ENCODE peak calls at places on chromosomes 6 and 20, in six cellular contexts. X is SHP77 treated with DMSO at 0.1 percent for 48 hours; L is activated T-cell treated with anti-CD3 and anti-CD28 coated beads, Interleukin-2, amount 50 U/mL, for 4 hours; P is PC-3; C is foreskin fibroblast; K is NCI-H1417. G is an unnamed sample.

GRCh38 chr6:108127826-108128225 is 38.0 kb upstream of the NR2E1 start:
- DNase-seq in X (peak; percentile 11), L (no peak), P (peak; percentile 87), C (no peak), K (no peak), G (no peak)

GRCh38 chr20:17619351-17620093 is 49.6 kb downstream of the DSTN start:
- DNase-seq in X (no peak), L (no peak), P (no peak), C (no peak), K (no peak), G (no peak)

GRCh38 chr6:151681426-151682059 is 125.9 kb upstream of the ESR1 start:
- DNase-seq in X (no peak), L (no peak), P (no peak), C (peak; percentile 34), K (no peak), G (no peak)

GRCh38 chr6:125906158-125906998 is 50.2 kb upstream of the HINT3 start:
- DNase-seq in X (no peak), L (peak; percentile 47), P (peak; percentile 41), C (no peak), K (no peak), G (peak; percentile 41)

GRCh38 chr20:48015943-48016723 is 230.9 kb upstream of the SULF2 start:
- DNase-seq in X (no peak), L (no peak), P (peak; percentile 77), C (no peak), K (no peak), G (no peak)

GRCh38 chr6:27753668-27754407 is 158.4 kb downstream of the OR2B2 start:
- DNase-seq in X (peak; percentile 88), L (peak; percentile 71), P (peak; percentile 92), C (peak; percentile 80), K (peak; percentile 75), G (peak; percentile 71)

GRCh38 chr6:52307900-52308372 is 23.4 kb upstream of the MCM3 start:
- DNase-seq in X (no peak), L (no peak), P (no peak), C (no peak), K (no peak), G (no peak)

GRCh38 chr6:1630212-1630770 is 20.6 kb downstream of the FOXC1 start:
- DNase-seq in X (no peak), L (no peak), P (no peak), C (no peak), K (no peak), G (no peak)